ENCODE peak calls at places on chromosomes 7 and 10, in five cellular contexts. L is IMR-90; Y is fibroblast of mammary gland; V is CD8-positive, alpha-beta T cell; B is astrocyte of the cerebellum. P is an unnamed sample.

GRCh38 chr7:32905175-32905662 is 13.7 kb upstream of the KBTBD2 start:
- DNase-seq in L (peak; percentile 66), Y (peak; percentile 93), V (peak; percentile 46), B (peak; percentile 88), P (peak; percentile 65)

GRCh38 chr10:118808601-118809371 is 54.0 kb upstream of the CACUL1 start:
- DNase-seq in L (no peak), Y (no peak), V (no peak), B (no peak), P (no peak)

GRCh38 chr7:130999926-131000325 is 265.9 kb upstream of the KLF14 start:
- DNase-seq in L (no peak), Y (no peak), V (no peak), B (no peak), P (no peak)

GRCh38 chr10:129962092-129962494 is 2.0 kb downstream of the EBF3 start:
- DNase-seq in L (no peak), Y (peak; percentile 53), V (no peak), B (no peak), P (no peak)

GRCh38 chr7:17333227-17333626 is 34.8 kb downstream of the AHR start:
- DNase-seq in L (peak; percentile 12), Y (no peak), V (no peak), B (no peak), P (no peak)

GRCh38 chr7:143434660-143435059 is 8.6 kb upstream of the TAS2R60 start:
- DNase-seq in L (peak; percentile 41), Y (peak; percentile 92), V (no peak), B (no peak), P (no peak)

GRCh38 chr7:30713397-30713796 is 31.1 kb upstream of the CRHR2 start:
- DNase-seq in L (no peak), Y (peak; percentile 19), V (no peak), B (no peak), P (no peak)

GRCh38 chr10:112797221-112797620 is 152.8 kb upstream of the TCF7L2 start:
- DNase-seq in L (no peak), Y (no peak), V (no peak), B (no peak), P (no peak)

DNA sequence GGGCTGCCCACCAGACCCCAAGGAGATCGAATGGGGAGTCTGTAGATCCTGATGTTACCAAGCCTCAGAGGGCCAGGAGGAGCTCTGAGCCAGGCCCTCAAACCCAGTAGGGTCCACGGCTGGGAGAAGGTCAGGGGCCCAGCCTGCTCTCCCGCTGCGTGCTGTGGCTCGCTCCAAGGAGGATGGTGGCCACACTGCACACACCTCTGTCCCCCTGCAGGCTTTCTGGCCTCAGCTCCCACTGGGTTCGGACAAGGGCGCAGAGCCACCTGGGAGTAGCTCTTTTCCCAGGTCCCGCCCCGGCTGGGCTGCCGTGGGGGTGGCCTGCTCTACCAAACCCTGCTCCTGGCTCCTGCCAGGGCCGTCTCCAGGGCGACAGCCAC is 175.8 kb downstream of the ZNF248 start:
- DNase-seq in L (no peak), Y (no peak), V (no peak), B (no peak), P (no peak)
- H3K4me3 ChIP-seq in L (no peak overlapping the region), Y (no peak overlapping the region), V (no peak overlapping the region), B (no peak overlapping the region), P (no peak overlapping the region)

GRCh38 chr10:47031251-47031952 is 120.2 kb downstream of the PTPN20 start:
- DNase-seq in L (no peak), Y (peak; percentile 53), V (no peak), B (no peak), P (no peak)
- TF ChIP-seq CTCF in L (no peak), Y (peak; percentile 16), V (no peak), B (no peak), P (peak; percentile 9)

GRCh38 chr7:127901895-127902703 is 129.1 kb downstream of the LRRC4 start:
- DNase-seq in L (no peak), Y (no peak), V (no peak), B (no peak), P (no peak)
- H3K4me3 ChIP-seq in L (no peak overlapping the region), Y (no peak overlapping the region), V (no peak overlapping the region), B (no peak overlapping the region), P (no peak overlapping the region)

DNA sequence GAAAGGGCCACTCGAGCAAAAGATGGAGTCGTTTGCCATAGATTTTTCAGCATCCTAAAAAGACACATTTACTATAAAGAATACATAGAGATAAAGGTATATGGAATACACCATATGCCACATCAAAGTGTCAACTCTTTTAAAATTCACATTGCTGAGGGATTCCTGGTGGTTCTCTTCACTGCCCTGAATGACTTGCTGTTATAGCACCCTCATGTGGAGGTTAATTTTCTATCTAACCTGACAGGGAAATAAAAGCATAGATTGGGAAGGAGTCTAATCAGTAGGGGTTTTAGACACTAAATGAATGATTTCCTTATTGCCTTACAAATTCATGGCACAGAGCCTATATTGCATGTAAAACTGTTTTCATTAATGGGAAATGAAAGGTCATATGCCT is 25.9 kb downstream of the DNAH11 start:
- DNase-seq in L (no peak), Y (no peak), V (no peak), B (no peak), P (no peak)
- TF ChIP-seq CTCF in L (no peak), Y (peak; percentile 9), V (peak; percentile 19), B (peak; percentile 9), P (no peak)

GRCh38 chr7:140317999-140318398 is 80.3 kb downstream of the SLC37A3 start:
- DNase-seq in L (no peak), Y (no peak), V (no peak), B (no peak), P (no peak)

GRCh38 chr7:140314571-140315480 is 83.5 kb downstream of the SLC37A3 start:
- DNase-seq in L (peak; percentile 18), Y (peak; percentile 24), V (no peak), B (no peak), P (no peak)

GRCh38 chr7:140316165-140316661 is 82.1 kb downstream of the SLC37A3 start:
- DNase-seq in L (peak; percentile 73), Y (peak; percentile 83), V (no peak), B (peak; percentile 5), P (peak; percentile 37)

GRCh38 chr7:140317597-140317996 is 80.7 kb downstream of the SLC37A3 start:
- DNase-seq in L (no peak), Y (no peak), V (no peak), B (no peak), P (no peak)

DNA sequence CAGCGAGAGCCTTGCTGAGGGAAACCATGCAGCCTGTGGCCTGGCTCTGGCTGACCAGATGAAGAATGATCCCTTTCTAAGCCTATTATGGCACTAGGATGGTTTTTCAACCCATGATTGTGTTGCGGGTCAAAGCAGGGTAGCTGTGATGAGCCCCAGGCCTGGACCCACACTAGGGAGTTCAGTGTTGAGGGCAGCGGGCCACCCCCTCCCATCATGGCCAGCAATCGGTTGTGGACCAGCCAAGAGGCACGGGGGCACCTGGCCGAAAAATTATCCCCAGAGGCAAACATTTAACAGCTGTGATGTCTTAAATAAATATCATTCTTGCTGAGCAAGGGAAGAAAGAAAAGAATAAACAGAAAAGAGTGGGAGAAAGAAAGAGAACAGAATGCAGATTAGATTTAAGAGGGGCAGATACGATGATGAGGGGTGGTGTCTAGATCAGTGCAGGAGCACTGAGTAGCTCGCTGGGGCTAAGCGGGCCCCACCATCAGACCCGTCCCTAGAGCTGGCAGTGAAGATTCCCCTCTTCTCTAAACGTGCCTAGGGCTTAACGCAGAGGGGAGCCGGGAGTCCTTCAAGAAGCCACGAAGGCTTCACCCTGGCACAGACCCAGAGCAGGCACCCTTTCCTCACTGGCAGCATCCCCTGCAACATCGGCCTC is 82.7 kb downstream of the SLC37A3 start:
- DNase-seq in L (no peak), Y (no peak), V (no peak), B (no peak), P (no peak)
- H3K4me3 ChIP-seq in L (no peak overlapping the region), Y (peak overlapping the region; percentile 13), V (no peak overlapping the region), B (no peak overlapping the region), P (peak overlapping the region; percentile 0)

GRCh38 chr7:128344431-128344774 is 695 bp upstream of the RBM28 start:
- DNase-seq in L (no peak), Y (no peak), V (no peak), B (no peak), P (no peak)

GRCh38 chr7:128349121-128349825 is 5.6 kb upstream of the RBM28 start:
- DNase-seq in L (no peak), Y (no peak), V (no peak), B (no peak), P (no peak)

GRCh38 chr7:128351296-128352123 is 7.8 kb upstream of the RBM28 start:
- DNase-seq in L (no peak), Y (no peak), V (no peak), B (no peak), P (no peak)

GRCh38 chr7:128350708-128351295 is 7.1 kb upstream of the RBM28 start:
- DNase-seq in L (no peak), Y (no peak), V (no peak), B (no peak), P (no peak)

GRCh38 chr7:128347573-128348147 is 4.0 kb upstream of the RBM28 start:
- DNase-seq in L (peak; percentile 45), Y (peak; percentile 53), V (peak; percentile 24), B (no peak), P (no peak)
- TF ChIP-seq CTCF in L (peak; percentile 88), Y (peak; percentile 82), V (peak; percentile 33), B (peak; percentile 71), P (peak; percentile 84)

DNA sequence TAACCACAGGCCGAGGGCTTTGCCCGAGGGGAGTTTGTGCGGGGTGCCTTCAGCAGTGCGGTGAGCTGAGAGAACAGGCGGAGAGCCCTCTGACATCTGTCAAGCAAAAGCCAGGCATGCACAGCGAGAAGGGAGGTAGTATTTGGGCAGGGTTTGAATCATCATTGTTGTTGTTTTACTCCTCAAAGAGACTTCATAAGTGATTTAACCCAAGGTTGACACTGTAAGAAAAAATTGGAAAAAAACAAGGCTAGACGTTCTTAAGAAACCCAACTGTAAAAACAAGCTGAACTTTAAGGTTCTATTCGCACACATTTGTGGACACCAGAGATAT is 1.3 kb downstream of the ADAM22 start:
- DNase-seq in L (no peak), Y (no peak), V (no peak), B (no peak), P (no peak)
- H3K4me3 ChIP-seq in L (no peak overlapping the region), Y (peak overlapping the region; percentile 61), V (peak overlapping the region; percentile 82), B (peak overlapping the region; percentile 70), P (peak overlapping the region; percentile 50)

DNA sequence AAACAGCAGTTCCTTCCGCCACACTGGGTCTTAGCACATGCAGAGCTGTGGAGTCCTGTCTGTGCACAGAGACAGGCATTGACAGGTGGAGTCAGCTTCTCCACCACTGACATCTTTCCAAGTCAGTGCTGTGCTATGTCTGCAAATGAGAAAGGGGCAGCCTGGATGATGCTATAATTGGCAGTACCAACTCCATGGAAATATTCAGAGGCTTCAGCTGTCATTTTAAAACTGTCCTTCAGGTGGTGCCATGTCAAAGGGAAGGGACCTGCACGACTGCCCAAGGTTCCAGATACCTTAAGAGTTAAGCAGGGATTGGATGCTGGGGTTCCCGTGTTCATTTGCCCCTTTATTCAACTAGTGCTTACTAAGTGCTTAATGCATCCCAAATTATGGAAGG is 258.0 kb upstream of the PRKCQ start:
- DNase-seq in L (no peak), Y (peak; percentile 11), V (no peak), B (no peak), P (no peak)
- TF ChIP-seq CTCF in L (no peak), Y (peak; percentile 21), V (no peak), B (no peak), P (peak; percentile 3)

GRCh38 chr7:3065724-3066143 is 22.1 kb upstream of the CARD11 start:
- DNase-seq in L (peak; percentile 4), Y (peak; percentile 13), V (peak; percentile 33), B (no peak), P (no peak)

GRCh38 chr7:3067193-3067592 is 23.5 kb upstream of the CARD11 start:
- DNase-seq in L (no peak), Y (no peak), V (no peak), B (no peak), P (no peak)

GRCh38 chr7:3064077-3064476 is 20.4 kb upstream of the CARD11 start:
- DNase-seq in L (no peak), Y (no peak), V (no peak), B (no peak), P (no peak)

GRCh38 chr7:3066506-3066905 is 22.8 kb upstream of the CARD11 start:
- DNase-seq in L (no peak), Y (no peak), V (no peak), B (no peak), P (no peak)

GRCh38 chr7:3063016-3063753 is 19.5 kb upstream of the CARD11 start:
- DNase-seq in L (no peak), Y (no peak), V (peak; percentile 59), B (no peak), P (no peak)
- H3K4me3 ChIP-seq in L (no peak overlapping the region), Y (no peak overlapping the region), V (peak overlapping the region; percentile 27), B (no peak overlapping the region), P (no peak overlapping the region)